ENCODE peak calls at places on chromosomes 16 and 17, in seven cellular contexts. One of them, this sample, is unnamed.
A peak's percentile ranks its signal among the peaks of the same experiment; 100 is the strongest.

GRCh38 chr17:42365136-42365535 is 23.1 kb downstream of the STAT3 start:
- DNase-seq in fibroblast of pulmonary artery: peak; percentile 78
- DNase-seq in AG10803: peak; percentile 58
- DNase-seq in lung: no peak
- DNase-seq in fibroblast of mammary gland: peak; percentile 80
- DNase-seq in fibroblast of lung: peak; percentile 95
- DNase-seq in GM23338: no peak
- DNase-seq in this sample: peak; percentile 96

GRCh38 chr16:81513204-81514040 is 68.8 kb downstream of the CMIP start:
- DNase-seq in fibroblast of pulmonary artery: peak; percentile 40
- DNase-seq in AG10803: peak; percentile 52
- DNase-seq in lung: no peak
- DNase-seq in fibroblast of mammary gland: peak; percentile 32
- DNase-seq in fibroblast of lung: peak; percentile 59
- DNase-seq in GM23338: peak; percentile 68
- DNase-seq in this sample: peak; percentile 55

GRCh38 chr17:38733315-38734234 is 3.4 kb downstream of the CISD3 start:
- DNase-seq in fibroblast of pulmonary artery: no peak
- DNase-seq in AG10803: no peak
- DNase-seq in lung: no peak
- DNase-seq in fibroblast of mammary gland: no peak
- DNase-seq in fibroblast of lung: no peak
- DNase-seq in GM23338: peak; percentile 73
- DNase-seq in this sample: no peak

GRCh38 chr17:6496116-6496481 is 51.8 kb downstream of the PIMREG start:
- DNase-seq in fibroblast of pulmonary artery: no peak
- DNase-seq in AG10803: no peak
- DNase-seq in lung: no peak
- DNase-seq in fibroblast of mammary gland: no peak
- DNase-seq in fibroblast of lung: no peak
- DNase-seq in GM23338: peak; percentile 91
- DNase-seq in this sample: no peak

GRCh38 chr17:189444-189843 is 8.0 kb upstream of the DOC2B start:
- DNase-seq in fibroblast of pulmonary artery: no peak
- DNase-seq in AG10803: no peak
- DNase-seq in lung: no peak
- DNase-seq in fibroblast of mammary gland: no peak
- DNase-seq in fibroblast of lung: no peak
- DNase-seq in GM23338: no peak
- DNase-seq in this sample: no peak

GRCh38 chr17:73879987-73880386 is 235.7 kb upstream of the SDK2 start:
- DNase-seq in fibroblast of pulmonary artery: no peak
- DNase-seq in AG10803: no peak
- DNase-seq in lung: no peak
- DNase-seq in fibroblast of mammary gland: no peak
- DNase-seq in fibroblast of lung: no peak
- DNase-seq in GM23338: no peak
- DNase-seq in this sample: no peak

GRCh38 chr16:75754126-75754525 is 27.8 kb upstream of the CPHXL start:
- DNase-seq in fibroblast of pulmonary artery: peak; percentile 30
- DNase-seq in AG10803: peak; percentile 25
- DNase-seq in lung: no peak
- DNase-seq in fibroblast of mammary gland: peak; percentile 48
- DNase-seq in fibroblast of lung: no peak
- DNase-seq in GM23338: no peak
- DNase-seq in this sample: no peak

GRCh38 chr17:47733047-47733413 is at the start of gene TBX21:
- DNase-seq in fibroblast of pulmonary artery: no peak
- DNase-seq in AG10803: peak; percentile 12
- DNase-seq in lung: peak; percentile 51
- DNase-seq in fibroblast of mammary gland: peak; percentile 58
- DNase-seq in fibroblast of lung: peak; percentile 10
- DNase-seq in GM23338: peak; percentile 90
- DNase-seq in this sample: peak; percentile 14

GRCh38 chr17:75130632-75131277 is 787 bp downstream of the NT5C start:
- DNase-seq in fibroblast of pulmonary artery: peak; percentile 67
- DNase-seq in AG10803: peak; percentile 50
- DNase-seq in lung: peak; percentile 49
- DNase-seq in fibroblast of mammary gland: peak; percentile 52
- DNase-seq in fibroblast of lung: peak; percentile 57
- DNase-seq in GM23338: peak; percentile 91
- DNase-seq in this sample: peak; percentile 75

GRCh38 chr16:80377621-80378020 is 163.2 kb upstream of the DYNLRB2 start:
- DNase-seq in fibroblast of pulmonary artery: no peak
- DNase-seq in AG10803: no peak
- DNase-seq in lung: no peak
- DNase-seq in fibroblast of mammary gland: no peak
- DNase-seq in fibroblast of lung: no peak
- DNase-seq in GM23338: no peak
- DNase-seq in this sample: no peak

GRCh38 chr16:23561586-23561985 is 4.1 kb downstream of the UBFD1 start:
- DNase-seq in fibroblast of pulmonary artery: no peak
- DNase-seq in AG10803: no peak
- DNase-seq in lung: no peak
- DNase-seq in fibroblast of mammary gland: no peak
- DNase-seq in fibroblast of lung: no peak
- DNase-seq in GM23338: peak; percentile 31
- DNase-seq in this sample: no peak

GRCh38 chr16:1427473-1428461 is 3.1 kb upstream of the PERCC1 start:
- DNase-seq in fibroblast of pulmonary artery: no peak
- DNase-seq in AG10803: no peak
- DNase-seq in lung: no peak
- DNase-seq in fibroblast of mammary gland: no peak
- DNase-seq in fibroblast of lung: no peak
- DNase-seq in GM23338: no peak
- DNase-seq in this sample: no peak

GRCh38 chr16:13095061-13095460 is 193.7 kb downstream of the SHISA9 start:
- DNase-seq in fibroblast of pulmonary artery: no peak
- DNase-seq in AG10803: no peak
- DNase-seq in lung: no peak
- DNase-seq in fibroblast of mammary gland: no peak
- DNase-seq in fibroblast of lung: no peak
- DNase-seq in GM23338: no peak
- DNase-seq in this sample: no peak

GRCh38 chr16:88846088-88846487 is 10.7 kb downstream of the GALNS start:
- DNase-seq in fibroblast of pulmonary artery: no peak
- DNase-seq in AG10803: no peak
- DNase-seq in lung: no peak
- DNase-seq in fibroblast of mammary gland: peak; percentile 79
- DNase-seq in fibroblast of lung: peak; percentile 22
- DNase-seq in GM23338: no peak
- DNase-seq in this sample: peak; percentile 16

GRCh38 chr17:57109393-57110151 is 24.5 kb downstream of the AKAP1 start:
- DNase-seq in fibroblast of pulmonary artery: peak; percentile 17
- DNase-seq in AG10803: no peak
- DNase-seq in lung: no peak
- DNase-seq in fibroblast of mammary gland: no peak
- DNase-seq in fibroblast of lung: no peak
- DNase-seq in GM23338: peak; percentile 63
- DNase-seq in this sample: peak; percentile 39

GRCh38 chr17:72467841-72468653 is 347.2 kb downstream of the SOX9 start:
- DNase-seq in fibroblast of pulmonary artery: peak; percentile 70
- DNase-seq in AG10803: peak; percentile 81
- DNase-seq in lung: no peak
- DNase-seq in fibroblast of mammary gland: peak; percentile 28
- DNase-seq in fibroblast of lung: peak; percentile 69
- DNase-seq in GM23338: peak; percentile 50
- DNase-seq in this sample: peak; percentile 40

DNA sequence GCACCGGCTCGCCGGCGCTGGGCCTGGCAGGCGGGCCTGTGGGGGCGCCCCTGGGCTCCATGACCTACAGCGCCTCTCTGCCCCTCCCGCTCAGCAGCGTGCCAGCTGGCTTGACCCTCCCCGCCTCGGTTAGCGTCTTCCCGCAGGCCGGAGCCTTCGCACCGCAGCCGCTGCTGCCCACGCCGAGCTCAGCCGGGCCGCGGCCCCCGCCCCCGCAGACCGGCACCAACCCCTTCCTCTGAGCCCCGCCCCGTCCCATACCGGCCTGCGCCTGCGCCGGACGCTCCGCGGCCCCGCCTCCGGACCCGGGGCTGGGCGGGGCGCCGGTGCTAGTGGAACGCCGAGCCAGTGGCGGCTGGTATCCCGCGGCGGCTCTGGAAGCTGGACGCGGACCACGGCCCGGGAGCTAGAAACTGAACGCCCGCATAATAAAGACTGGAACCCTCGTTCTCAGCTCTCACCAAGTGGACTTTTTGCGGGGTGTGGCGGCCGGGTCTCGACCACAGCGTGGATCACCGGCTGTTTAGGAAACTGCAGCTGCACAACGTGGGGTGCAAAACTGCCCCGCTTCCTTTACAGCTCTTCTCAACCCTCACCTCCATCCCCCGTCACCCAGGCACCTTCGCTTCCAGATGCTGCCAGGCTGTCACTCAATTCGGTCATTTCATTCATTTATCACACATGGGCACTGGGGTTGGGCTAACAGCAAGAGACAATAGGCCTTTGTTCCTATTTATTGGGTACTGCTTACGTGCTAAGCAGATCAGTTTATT is 4.9 kb upstream of the SPATA20 start:
- DNase-seq in fibroblast of pulmonary artery: peak; percentile 73
- DNase-seq in AG10803: peak; percentile 67
- DNase-seq in lung: peak; percentile 84
- DNase-seq in fibroblast of mammary gland: peak; percentile 69
- DNase-seq in fibroblast of lung: peak; percentile 74
- DNase-seq in GM23338: peak; percentile 94
- DNase-seq in this sample: peak; percentile 71
- TF ChIP-seq CTCF in fibroblast of pulmonary artery: no peak
- TF ChIP-seq CTCF in AG10803: peak; percentile 22
- TF ChIP-seq CTCF in lung: no peak
- TF ChIP-seq CTCF in fibroblast of mammary gland: no peak
- TF ChIP-seq CTCF in fibroblast of lung: peak; percentile 13
- TF ChIP-seq CTCF in GM23338: no peak
- TF ChIP-seq CTCF in this sample: no peak

DNA sequence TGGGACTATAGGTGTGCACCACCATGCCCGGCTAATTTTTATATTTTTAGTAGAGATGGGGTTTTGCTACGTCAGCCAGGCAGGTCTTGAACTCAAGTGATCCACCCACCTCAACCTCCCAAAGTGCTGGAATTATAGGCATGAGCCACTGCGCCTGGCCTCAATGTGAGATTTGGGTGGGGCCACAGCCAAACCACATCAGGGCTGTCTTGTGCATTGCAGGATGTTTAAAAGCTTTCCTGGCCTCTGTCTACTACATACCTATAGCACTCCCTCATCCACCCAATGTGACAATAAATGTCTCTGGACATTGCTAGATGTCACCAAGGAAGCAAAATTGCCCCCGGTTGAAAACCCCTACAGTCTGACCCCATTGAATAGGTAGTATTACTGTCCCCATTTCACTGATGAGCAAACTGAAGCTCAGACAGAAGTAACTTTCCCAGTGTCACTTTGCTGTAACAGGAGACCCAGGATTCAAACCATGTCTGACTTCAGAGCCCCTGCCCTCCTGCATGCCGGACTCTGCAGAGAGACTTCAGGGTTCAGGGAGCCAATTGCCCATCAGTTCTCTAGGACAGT is 3.6 kb upstream of the MAP3K14 start:
- DNase-seq in fibroblast of pulmonary artery: no peak
- DNase-seq in AG10803: peak; percentile 86
- DNase-seq in lung: no peak
- DNase-seq in fibroblast of mammary gland: peak; percentile 71
- DNase-seq in fibroblast of lung: peak; percentile 90
- DNase-seq in GM23338: no peak
- DNase-seq in this sample: peak; percentile 65
- H3K4me3 ChIP-seq in fibroblast of pulmonary artery: no peak overlapping the region
- H3K4me3 ChIP-seq in AG10803: no peak overlapping the region
- H3K4me3 ChIP-seq in lung: no peak overlapping the region
- H3K4me3 ChIP-seq in fibroblast of mammary gland: no peak overlapping the region
- H3K4me3 ChIP-seq in fibroblast of lung: no peak overlapping the region
- H3K4me3 ChIP-seq in GM23338: no peak overlapping the region
- H3K4me3 ChIP-seq in this sample: no peak overlapping the region

GRCh38 chr17:36601303-36602029 is at the start of gene MRM1:
- DNase-seq in fibroblast of pulmonary artery: peak; percentile 91
- DNase-seq in AG10803: peak; percentile 87
- DNase-seq in lung: peak; percentile 95
- DNase-seq in fibroblast of mammary gland: peak; percentile 87
- DNase-seq in fibroblast of lung: peak; percentile 87
- DNase-seq in GM23338: peak; percentile 96
- DNase-seq in this sample: peak; percentile 90
- TF ChIP-seq CTCF in fibroblast of pulmonary artery: no peak
- TF ChIP-seq CTCF in AG10803: peak; percentile 7
- TF ChIP-seq CTCF in lung: no peak
- TF ChIP-seq CTCF in fibroblast of mammary gland: no peak
- TF ChIP-seq CTCF in fibroblast of lung: no peak
- TF ChIP-seq CTCF in GM23338: peak; percentile 35
- TF ChIP-seq CTCF in this sample: peak; percentile 36

GRCh38 chr16:87784812-87785211 is 19.0 kb upstream of the KLHDC4 start:
- DNase-seq in fibroblast of pulmonary artery: peak; percentile 42
- DNase-seq in AG10803: peak; percentile 55
- DNase-seq in lung: no peak
- DNase-seq in fibroblast of mammary gland: no peak
- DNase-seq in fibroblast of lung: peak; percentile 72
- DNase-seq in GM23338: no peak
- DNase-seq in this sample: no peak

GRCh38 chr16:87780385-87780989 is 14.7 kb upstream of the KLHDC4 start:
- DNase-seq in fibroblast of pulmonary artery: peak; percentile 74
- DNase-seq in AG10803: peak; percentile 48
- DNase-seq in lung: peak; percentile 59
- DNase-seq in fibroblast of mammary gland: peak; percentile 40
- DNase-seq in fibroblast of lung: peak; percentile 79
- DNase-seq in GM23338: no peak
- DNase-seq in this sample: peak; percentile 46

GRCh38 chr16:87778476-87778829 is 12.7 kb upstream of the KLHDC4 start:
- DNase-seq in fibroblast of pulmonary artery: no peak
- DNase-seq in AG10803: no peak
- DNase-seq in lung: no peak
- DNase-seq in fibroblast of mammary gland: no peak
- DNase-seq in fibroblast of lung: no peak
- DNase-seq in GM23338: no peak
- DNase-seq in this sample: no peak

GRCh38 chr16:87778830-87779579 is 13.2 kb upstream of the KLHDC4 start:
- DNase-seq in fibroblast of pulmonary artery: peak; percentile 97
- DNase-seq in AG10803: peak; percentile 97
- DNase-seq in lung: peak; percentile 94
- DNase-seq in fibroblast of mammary gland: peak; percentile 90
- DNase-seq in fibroblast of lung: peak; percentile 94
- DNase-seq in GM23338: peak; percentile 97
- DNase-seq in this sample: peak; percentile 96
- H3K4me3 ChIP-seq in fibroblast of pulmonary artery: no peak overlapping the region
- H3K4me3 ChIP-seq in AG10803: no peak overlapping the region
- H3K4me3 ChIP-seq in lung: no peak overlapping the region
- H3K4me3 ChIP-seq in fibroblast of mammary gland: no peak overlapping the region
- H3K4me3 ChIP-seq in fibroblast of lung: no peak overlapping the region
- H3K4me3 ChIP-seq in GM23338: peak overlapping the region; percentile 37
- H3K4me3 ChIP-seq in this sample: no peak overlapping the region

This sample was measured in choroid plexus epithelial cell.